ENCODE peak calls at places on chromosomes 16 and 17, in seven cellular contexts. One of them, this sample, is unnamed.

GRCh38 chr16:75506567-75506966 is 11.3 kb upstream of the CHST6 start:
- DNase-seq in breast epithelium: peak
- DNase-seq in A549: peak
- DNase-seq in adrenal gland: peak
- DNase-seq in H54: no peak
- DNase-seq in suprapubic skin: no peak
- DNase-seq in tibial nerve: no peak
- DNase-seq in this sample: no peak

GRCh38 chr17:2952174-2952845 is 111.1 kb downstream of the OR1D5 start:
- DNase-seq in suprapubic skin: peak
- DNase-seq in breast epithelium: no peak
- DNase-seq in A549: no peak
- DNase-seq in tibial nerve: no peak
- DNase-seq in adrenal gland: no peak
- DNase-seq in H54: no peak
- DNase-seq in this sample: no peak

GRCh38 chr17:9217151-9218067 is 196.1 kb downstream of the NTN1 start:
- DNase-seq in adrenal gland: no peak
- DNase-seq in suprapubic skin: no peak
- DNase-seq in H54: no peak
- DNase-seq in breast epithelium: no peak
- DNase-seq in A549: no peak
- DNase-seq in tibial nerve: no peak
- DNase-seq in this sample: no peak

GRCh38 chr17:37062036-37062435 is 113.3 kb downstream of the AATF start:
- DNase-seq in H54: no peak
- DNase-seq in tibial nerve: no peak
- DNase-seq in suprapubic skin: no peak
- DNase-seq in adrenal gland: no peak
- DNase-seq in A549: no peak
- DNase-seq in breast epithelium: no peak
- DNase-seq in this sample: no peak

GRCh38 chr16:81778861-81779539 is at the start of gene PLCG2:
- DNase-seq in breast epithelium: peak
- DNase-seq in tibial nerve: peak
- DNase-seq in adrenal gland: peak
- DNase-seq in H54: peak
- DNase-seq in A549: peak
- DNase-seq in suprapubic skin: peak
- DNase-seq in this sample: peak

GRCh38 chr16:72829846-72830620 is 217.9 kb downstream of the ZFHX3 start:
- DNase-seq in tibial nerve: no peak
- DNase-seq in breast epithelium: no peak
- DNase-seq in H54: no peak
- DNase-seq in suprapubic skin: no peak
- DNase-seq in adrenal gland: no peak
- DNase-seq in A549: no peak
- DNase-seq in this sample: no peak

GRCh38 chr17:34423978-34424813 is 61.2 kb upstream of the CCL1 start:
- DNase-seq in suprapubic skin: no peak
- DNase-seq in H54: no peak
- DNase-seq in A549: no peak
- DNase-seq in tibial nerve: no peak
- DNase-seq in adrenal gland: no peak
- DNase-seq in breast epithelium: no peak
- DNase-seq in this sample: no peak

GRCh38 chr16:56336711-56337110 is 88.6 kb downstream of the AMFR start:
- DNase-seq in A549: no peak
- DNase-seq in adrenal gland: no peak
- DNase-seq in H54: no peak
- DNase-seq in tibial nerve: no peak
- DNase-seq in suprapubic skin: no peak
- DNase-seq in breast epithelium: no peak
- DNase-seq in this sample: no peak

GRCh38 chr17:40819528-40820125 is 2.8 kb downstream of the KRT10 start:
- DNase-seq in tibial nerve: no peak
- DNase-seq in adrenal gland: no peak
- DNase-seq in suprapubic skin: no peak
- DNase-seq in H54: no peak
- DNase-seq in breast epithelium: no peak
- DNase-seq in A549: peak
- DNase-seq in this sample: no peak

GRCh38 chr16:64695684-64696083 is 426.2 kb downstream of the CDH11 start:
- DNase-seq in breast epithelium: no peak
- DNase-seq in H54: no peak
- DNase-seq in A549: no peak
- DNase-seq in suprapubic skin: no peak
- DNase-seq in adrenal gland: no peak
- DNase-seq in tibial nerve: no peak
- DNase-seq in this sample: no peak

GRCh38 chr17:1724869-1725641 is 551 bp downstream of the WDR81 start:
- DNase-seq in suprapubic skin: no peak
- DNase-seq in adrenal gland: no peak
- DNase-seq in H54: no peak
- DNase-seq in tibial nerve: no peak
- DNase-seq in breast epithelium: no peak
- DNase-seq in A549: no peak
- DNase-seq in this sample: no peak

GRCh38 chr17:4534515-4534914 is 20.7 kb downstream of the MYBBP1A start:
- DNase-seq in A549: no peak
- DNase-seq in tibial nerve: no peak
- DNase-seq in breast epithelium: no peak
- DNase-seq in adrenal gland: no peak
- DNase-seq in suprapubic skin: no peak
- DNase-seq in H54: no peak
- DNase-seq in this sample: no peak

GRCh38 chr17:44092051-44092450 is 21.5 kb downstream of the G6PC3 start:
- DNase-seq in H54: no peak
- DNase-seq in suprapubic skin: no peak
- DNase-seq in adrenal gland: no peak
- DNase-seq in A549: no peak
- DNase-seq in breast epithelium: no peak
- DNase-seq in tibial nerve: no peak
- DNase-seq in this sample: no peak

GRCh38 chr17:32912218-32912897 is 15.6 kb upstream of the TMEM98 start:
- DNase-seq in adrenal gland: peak
- DNase-seq in breast epithelium: peak
- DNase-seq in A549: no peak
- DNase-seq in suprapubic skin: peak
- DNase-seq in tibial nerve: no peak
- DNase-seq in H54: no peak
- DNase-seq in this sample: peak

GRCh38 chr17:71791311-71791710 is 329.5 kb upstream of the SOX9 start:
- DNase-seq in suprapubic skin: no peak
- DNase-seq in A549: no peak
- DNase-seq in H54: no peak
- DNase-seq in adrenal gland: no peak
- DNase-seq in breast epithelium: no peak
- DNase-seq in tibial nerve: no peak
- DNase-seq in this sample: no peak

GRCh38 chr16:57178793-57179212 is 7.0 kb downstream of the PSME3IP1 start:
- DNase-seq in adrenal gland: no peak
- DNase-seq in tibial nerve: no peak
- DNase-seq in breast epithelium: no peak
- DNase-seq in suprapubic skin: no peak
- DNase-seq in A549: no peak
- DNase-seq in H54: no peak
- DNase-seq in this sample: no peak

GRCh38 chr16:72832640-72833039 is 215.3 kb downstream of the ZFHX3 start:
- DNase-seq in A549: peak
- DNase-seq in tibial nerve: peak
- DNase-seq in adrenal gland: peak
- DNase-seq in breast epithelium: peak
- DNase-seq in suprapubic skin: peak
- DNase-seq in H54: peak
- DNase-seq in this sample: peak

GRCh38 chr17:50523208-50523607 is 9.3 kb upstream of the EPN3 start:
- DNase-seq in suprapubic skin: no peak
- DNase-seq in H54: no peak
- DNase-seq in tibial nerve: no peak
- DNase-seq in adrenal gland: no peak
- DNase-seq in breast epithelium: peak
- DNase-seq in A549: no peak
- DNase-seq in this sample: no peak

GRCh38 chr16:11619327-11619851 is 32.7 kb upstream of the LITAF start:
- DNase-seq in adrenal gland: no peak
- DNase-seq in A549: no peak
- DNase-seq in H54: no peak
- DNase-seq in suprapubic skin: no peak
- DNase-seq in tibial nerve: no peak
- DNase-seq in breast epithelium: no peak
- DNase-seq in this sample: no peak

GRCh38 chr17:39632153-39632941 is 4.6 kb upstream of the STARD3 start:
- DNase-seq in A549: no peak
- DNase-seq in tibial nerve: no peak
- DNase-seq in suprapubic skin: no peak
- DNase-seq in adrenal gland: peak
- DNase-seq in H54: no peak
- DNase-seq in breast epithelium: peak
- DNase-seq in this sample: no peak

DNA sequence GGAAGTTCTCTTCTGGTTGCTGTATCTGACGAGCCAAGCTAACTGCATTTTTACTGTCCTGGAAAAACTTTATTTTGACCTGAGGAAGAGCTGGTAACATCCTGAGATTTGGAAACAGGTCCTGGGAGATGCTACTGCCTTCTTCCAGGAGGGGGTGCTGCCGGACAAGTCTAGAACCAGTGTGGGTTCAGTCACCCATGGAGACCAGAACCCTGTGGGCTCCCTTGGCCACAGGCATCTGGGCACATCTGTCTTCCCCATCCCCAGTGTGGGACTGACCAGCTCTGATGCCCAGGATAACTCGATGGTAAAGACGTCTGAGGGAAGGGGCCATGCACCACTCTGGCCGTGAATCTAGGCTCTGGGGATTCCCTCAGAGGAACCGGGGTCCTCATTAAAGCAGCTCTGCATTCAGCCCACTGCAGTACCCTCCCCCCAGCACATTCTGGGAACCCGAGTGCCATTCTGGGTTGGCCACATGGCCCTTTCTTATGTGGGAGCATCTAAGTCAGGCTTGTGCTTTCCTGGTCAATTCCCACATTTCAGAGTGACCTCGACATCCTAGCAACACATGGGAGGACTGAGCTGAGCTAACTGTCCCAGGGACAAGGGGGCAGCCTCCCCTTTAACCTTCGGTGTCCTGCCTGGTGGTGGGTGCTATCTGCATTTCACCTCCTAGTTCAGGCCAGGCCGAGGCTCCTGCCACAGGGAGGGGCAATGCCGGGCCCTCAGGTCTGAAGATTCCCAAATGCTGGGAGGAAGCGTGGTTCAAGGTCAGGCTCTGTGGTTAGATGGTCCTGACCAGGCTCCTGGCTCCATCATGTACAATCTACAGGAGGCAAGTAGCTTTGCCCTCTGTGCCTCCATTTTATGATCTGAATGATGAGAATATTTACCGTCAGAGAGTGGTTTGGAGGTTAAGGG is 6.4 kb downstream of the C16orf86 start:
- DNase-seq in H54: peak
- DNase-seq in suprapubic skin: no peak
- DNase-seq in breast epithelium: peak
- DNase-seq in adrenal gland: peak
- DNase-seq in A549: peak
- DNase-seq in tibial nerve: no peak
- DNase-seq in this sample: peak
- TF ChIP-seq POLR2A in H54: no peak
- TF ChIP-seq POLR2A in suprapubic skin: no peak
- TF ChIP-seq POLR2A in breast epithelium: no peak
- TF ChIP-seq POLR2A in adrenal gland: no peak
- TF ChIP-seq POLR2A in A549: no peak
- TF ChIP-seq POLR2A in tibial nerve: no peak
- TF ChIP-seq POLR2A in this sample: no peak

GRCh38 chr16:14364112-14364385 is 266.0 kb downstream of the PARN start:
- DNase-seq in tibial nerve: no peak
- DNase-seq in breast epithelium: no peak
- DNase-seq in H54: no peak
- DNase-seq in A549: no peak
- DNase-seq in suprapubic skin: no peak
- DNase-seq in adrenal gland: no peak
- DNase-seq in this sample: no peak
- TF ChIP-seq POLR2A in tibial nerve: no peak
- TF ChIP-seq POLR2A in breast epithelium: no peak
- TF ChIP-seq POLR2A in H54: no peak
- TF ChIP-seq POLR2A in A549: no peak
- TF ChIP-seq POLR2A in suprapubic skin: no peak
- TF ChIP-seq POLR2A in adrenal gland: no peak
- TF ChIP-seq POLR2A in this sample: no peak

DNA sequence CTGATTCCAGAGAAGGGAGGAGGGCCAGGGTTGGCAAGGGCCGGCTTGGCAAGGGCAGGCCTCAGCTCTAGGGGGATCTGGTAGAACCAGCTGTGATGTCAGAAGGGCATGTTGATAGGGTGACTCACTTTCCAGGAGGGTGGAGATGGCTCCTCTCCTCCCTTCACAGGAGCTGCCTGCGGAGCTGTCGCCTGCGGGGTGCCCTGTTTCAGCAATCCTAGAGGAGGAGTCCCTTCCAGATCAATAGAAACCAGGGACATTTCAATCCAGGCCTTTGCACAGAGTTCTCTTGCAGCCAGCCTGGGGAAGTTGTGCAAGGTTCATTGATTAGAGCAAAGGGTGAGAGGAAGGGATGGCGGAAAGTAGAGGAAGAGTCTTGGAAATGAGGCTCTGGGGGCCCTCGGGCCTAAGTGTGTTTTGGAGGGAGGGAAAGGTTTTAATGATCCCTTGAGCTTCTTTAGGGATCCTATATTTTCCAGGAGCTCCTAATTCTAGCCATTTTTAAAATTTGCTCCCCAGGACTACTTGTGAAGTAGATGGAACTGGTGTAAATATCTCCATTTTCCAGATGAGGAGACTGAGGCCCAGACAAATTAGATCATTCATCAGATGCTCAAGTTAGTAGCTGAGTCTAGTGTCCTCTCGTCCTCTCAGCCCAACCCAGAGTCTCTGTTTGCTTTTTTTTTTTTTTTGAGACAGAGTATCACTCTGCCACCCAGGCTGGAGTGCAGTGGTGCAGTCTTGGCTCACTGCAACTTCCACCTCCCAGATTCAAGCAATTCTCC is 24.8 kb upstream of the CSNK2A2 start:
- DNase-seq in A549: peak
- DNase-seq in tibial nerve: no peak
- DNase-seq in suprapubic skin: no peak
- DNase-seq in adrenal gland: no peak
- DNase-seq in breast epithelium: no peak
- DNase-seq in H54: peak
- DNase-seq in this sample: no peak
- TF ChIP-seq POLR2A in A549: no peak
- TF ChIP-seq POLR2A in tibial nerve: no peak
- TF ChIP-seq POLR2A in suprapubic skin: no peak
- TF ChIP-seq POLR2A in adrenal gland: no peak
- TF ChIP-seq POLR2A in breast epithelium: no peak
- TF ChIP-seq POLR2A in H54: no peak
- TF ChIP-seq POLR2A in this sample: no peak

DNA sequence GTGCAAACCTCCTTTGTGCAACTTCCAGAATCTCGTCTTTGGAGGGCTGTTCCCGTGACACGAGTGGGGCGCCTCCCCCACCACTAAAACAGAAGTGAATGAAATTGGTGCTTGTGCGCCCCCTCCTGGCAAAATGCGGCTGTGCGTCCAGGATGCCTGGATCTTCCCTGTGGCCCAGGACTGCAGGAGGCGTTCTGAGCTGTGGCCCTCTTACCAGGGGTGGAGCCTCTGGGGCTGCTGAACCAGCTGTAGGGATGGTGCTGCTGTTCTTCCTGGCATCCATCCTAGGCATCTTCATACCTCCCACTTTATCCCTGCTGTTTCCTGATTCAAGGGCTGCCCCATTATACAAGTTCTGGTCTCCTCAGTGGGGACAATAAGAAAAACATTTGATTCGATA is 18.5 kb upstream of the NAGLU start:
- DNase-seq in breast epithelium: peak
- DNase-seq in A549: peak
- DNase-seq in suprapubic skin: peak
- DNase-seq in adrenal gland: peak
- DNase-seq in H54: peak
- DNase-seq in tibial nerve: peak
- DNase-seq in this sample: peak
- TF ChIP-seq POLR2A in breast epithelium: no peak
- TF ChIP-seq POLR2A in A549: no peak
- TF ChIP-seq POLR2A in suprapubic skin: no peak
- TF ChIP-seq POLR2A in adrenal gland: no peak
- TF ChIP-seq POLR2A in H54: no peak
- TF ChIP-seq POLR2A in tibial nerve: no peak
- TF ChIP-seq POLR2A in this sample: no peak

This sample was measured in lower leg skin.